ENCODE peak calls at places on chromosomes 3 and 15, in four cellular contexts. One of them, this sample, is unnamed.

GRCh38 chr15:29452881-29453731 is 183.5 kb upstream of the NSMCE3 start:
- DNase-seq in OCI-LY7: no peak
- DNase-seq in neural progenitor cell: no peak
- DNase-seq in effector memory CD4-positive, alpha-beta T cell: no peak
- DNase-seq in this sample: no peak

GRCh38 chr3:10322355-10322715 is 1.4 kb upstream of the SEC13 start:
- DNase-seq in OCI-LY7: peak; percentile 64
- DNase-seq in neural progenitor cell: peak; percentile 30
- DNase-seq in effector memory CD4-positive, alpha-beta T cell: no peak
- DNase-seq in this sample: no peak

GRCh38 chr15:40118473-40118872 is 9.8 kb upstream of the BMF start:
- DNase-seq in OCI-LY7: no peak
- DNase-seq in neural progenitor cell: no peak
- DNase-seq in effector memory CD4-positive, alpha-beta T cell: no peak
- DNase-seq in this sample: no peak

GRCh38 chr15:55289011-55289572 is 521 bp downstream of the RAB27A start:
- DNase-seq in OCI-LY7: peak; percentile 24
- DNase-seq in neural progenitor cell: peak; percentile 34
- DNase-seq in effector memory CD4-positive, alpha-beta T cell: peak; percentile 8
- DNase-seq in this sample: peak; percentile 3

GRCh38 chr3:191356586-191357439 is 26.5 kb upstream of the UTS2B start:
- DNase-seq in OCI-LY7: no peak
- DNase-seq in neural progenitor cell: no peak
- DNase-seq in effector memory CD4-positive, alpha-beta T cell: no peak
- DNase-seq in this sample: peak; percentile 63

GRCh38 chr15:48423342-48423741 is 92.1 kb downstream of the DUT start:
- DNase-seq in OCI-LY7: no peak
- DNase-seq in neural progenitor cell: no peak
- DNase-seq in effector memory CD4-positive, alpha-beta T cell: no peak
- DNase-seq in this sample: no peak

GRCh38 chr3:151227438-151228290 is 24.6 kb upstream of the GPR171 start:
- DNase-seq in OCI-LY7: peak; percentile 77
- DNase-seq in neural progenitor cell: peak; percentile 81
- DNase-seq in effector memory CD4-positive, alpha-beta T cell: peak; percentile 43
- DNase-seq in this sample: peak; percentile 56

GRCh38 chr3:69092030-69092513 is 7.3 kb downstream of the ARL6IP5 start:
- DNase-seq in OCI-LY7: peak; percentile 56
- DNase-seq in neural progenitor cell: peak; percentile 46
- DNase-seq in effector memory CD4-positive, alpha-beta T cell: no peak
- DNase-seq in this sample: no peak

GRCh38 chr3:107704477-107704876 is 181.7 kb downstream of the BBX start:
- DNase-seq in OCI-LY7: no peak
- DNase-seq in neural progenitor cell: no peak
- DNase-seq in effector memory CD4-positive, alpha-beta T cell: no peak
- DNase-seq in this sample: no peak

GRCh38 chr3:194615221-194615620 is 18.0 kb downstream of the TMEM44 start:
- DNase-seq in OCI-LY7: no peak
- DNase-seq in neural progenitor cell: no peak
- DNase-seq in effector memory CD4-positive, alpha-beta T cell: no peak
- DNase-seq in this sample: no peak

GRCh38 chr3:63687569-63688233 is 35.2 kb downstream of the SNTN start:
- DNase-seq in OCI-LY7: no peak
- DNase-seq in neural progenitor cell: peak; percentile 94
- DNase-seq in effector memory CD4-positive, alpha-beta T cell: no peak
- DNase-seq in this sample: no peak

GRCh38 chr15:37035349-37035748 is 65.0 kb downstream of the MEIS2 start:
- DNase-seq in OCI-LY7: no peak
- DNase-seq in neural progenitor cell: no peak
- DNase-seq in effector memory CD4-positive, alpha-beta T cell: no peak
- DNase-seq in this sample: no peak

GRCh38 chr15:59247364-59247763 is 40.7 kb downstream of the LDHAL6B start:
- DNase-seq in OCI-LY7: peak; percentile 88
- DNase-seq in neural progenitor cell: peak; percentile 84
- DNase-seq in effector memory CD4-positive, alpha-beta T cell: no peak
- DNase-seq in this sample: peak; percentile 67

GRCh38 chr15:48413304-48413703 is 82.1 kb downstream of the DUT start:
- DNase-seq in OCI-LY7: no peak
- DNase-seq in neural progenitor cell: no peak
- DNase-seq in effector memory CD4-positive, alpha-beta T cell: no peak
- DNase-seq in this sample: no peak

GRCh38 chr3:101509811-101510210 is 3.2 kb downstream of the SENP7 start:
- DNase-seq in OCI-LY7: no peak
- DNase-seq in neural progenitor cell: no peak
- DNase-seq in effector memory CD4-positive, alpha-beta T cell: no peak
- DNase-seq in this sample: no peak

GRCh38 chr3:31361391-31362273 is 171.1 kb upstream of the STT3B start:
- DNase-seq in OCI-LY7: no peak
- DNase-seq in neural progenitor cell: peak; percentile 52
- DNase-seq in effector memory CD4-positive, alpha-beta T cell: no peak
- DNase-seq in this sample: no peak

GRCh38 chr3:105253225-105253624 is 113.5 kb upstream of the ALCAM start:
- DNase-seq in OCI-LY7: no peak
- DNase-seq in neural progenitor cell: peak; percentile 38
- DNase-seq in effector memory CD4-positive, alpha-beta T cell: no peak
- DNase-seq in this sample: no peak

GRCh38 chr3:123818921-123819429 is 65.2 kb downstream of the MYLK start:
- DNase-seq in OCI-LY7: no peak
- DNase-seq in neural progenitor cell: no peak
- DNase-seq in effector memory CD4-positive, alpha-beta T cell: no peak
- DNase-seq in this sample: no peak

GRCh38 chr3:52743152-52743551 is 27.6 kb downstream of the NEK4 start:
- DNase-seq in OCI-LY7: no peak
- DNase-seq in neural progenitor cell: no peak
- DNase-seq in effector memory CD4-positive, alpha-beta T cell: no peak
- DNase-seq in this sample: no peak

GRCh38 chr3:196707566-196707965 is 4.5 kb downstream of the CEP19 start:
- DNase-seq in OCI-LY7: no peak
- DNase-seq in neural progenitor cell: no peak
- DNase-seq in effector memory CD4-positive, alpha-beta T cell: no peak
- DNase-seq in this sample: peak; percentile 34

GRCh38 chr3:191372122-191372521 is 41.8 kb upstream of the UTS2B start:
- DNase-seq in OCI-LY7: peak; percentile 17
- DNase-seq in neural progenitor cell: no peak
- DNase-seq in effector memory CD4-positive, alpha-beta T cell: no peak
- DNase-seq in this sample: no peak

GRCh38 chr3:8873740-8874139 is 89.5 kb downstream of the RAD18 start:
- DNase-seq in OCI-LY7: no peak
- DNase-seq in neural progenitor cell: no peak
- DNase-seq in effector memory CD4-positive, alpha-beta T cell: no peak
- DNase-seq in this sample: no peak

DNA sequence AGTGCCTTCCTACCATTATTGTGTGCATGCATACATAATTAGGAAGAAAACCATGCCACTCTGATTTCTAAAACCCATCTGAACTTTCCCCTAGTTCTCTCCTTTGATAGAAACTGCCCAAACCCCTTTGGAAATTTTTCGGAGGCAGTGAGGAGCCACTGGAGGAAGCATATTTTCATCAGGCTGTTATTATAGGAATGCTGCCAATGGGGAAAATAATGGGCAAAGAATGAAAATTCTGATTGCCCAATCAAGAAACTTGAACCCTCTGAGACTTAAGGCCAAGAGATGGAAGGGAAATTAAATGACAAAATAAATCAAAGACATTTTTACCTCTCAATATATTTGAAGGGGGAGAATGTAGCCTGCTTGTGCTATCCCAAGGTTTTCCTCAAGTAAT is 376.0 kb upstream of the PDZRN3 start:
- DNase-seq in OCI-LY7: no peak
- DNase-seq in neural progenitor cell: no peak
- DNase-seq in effector memory CD4-positive, alpha-beta T cell: no peak
- DNase-seq in this sample: no peak
- H3K4me3 ChIP-seq in OCI-LY7: no peak overlapping the region
- H3K4me3 ChIP-seq in neural progenitor cell: no peak overlapping the region
- H3K4me3 ChIP-seq in effector memory CD4-positive, alpha-beta T cell: no peak overlapping the region
- H3K4me3 ChIP-seq in this sample: no peak overlapping the region

GRCh38 chr15:31336943-31337295 is 10.3 kb downstream of the KLF13 start:
- DNase-seq in OCI-LY7: no peak
- DNase-seq in neural progenitor cell: no peak
- DNase-seq in effector memory CD4-positive, alpha-beta T cell: no peak
- DNase-seq in this sample: no peak

GRCh38 chr15:31337352-31338031 is 10.9 kb downstream of the KLF13 start:
- DNase-seq in OCI-LY7: no peak
- DNase-seq in neural progenitor cell: no peak
- DNase-seq in effector memory CD4-positive, alpha-beta T cell: no peak
- DNase-seq in this sample: no peak

GRCh38 chr15:31333820-31334219 is 7.2 kb downstream of the KLF13 start:
- DNase-seq in OCI-LY7: no peak
- DNase-seq in neural progenitor cell: no peak
- DNase-seq in effector memory CD4-positive, alpha-beta T cell: no peak
- DNase-seq in this sample: no peak

GRCh38 chr15:31338318-31338878 is 11.8 kb downstream of the KLF13 start:
- DNase-seq in OCI-LY7: peak; percentile 72
- DNase-seq in neural progenitor cell: no peak
- DNase-seq in effector memory CD4-positive, alpha-beta T cell: no peak
- DNase-seq in this sample: no peak

DNA sequence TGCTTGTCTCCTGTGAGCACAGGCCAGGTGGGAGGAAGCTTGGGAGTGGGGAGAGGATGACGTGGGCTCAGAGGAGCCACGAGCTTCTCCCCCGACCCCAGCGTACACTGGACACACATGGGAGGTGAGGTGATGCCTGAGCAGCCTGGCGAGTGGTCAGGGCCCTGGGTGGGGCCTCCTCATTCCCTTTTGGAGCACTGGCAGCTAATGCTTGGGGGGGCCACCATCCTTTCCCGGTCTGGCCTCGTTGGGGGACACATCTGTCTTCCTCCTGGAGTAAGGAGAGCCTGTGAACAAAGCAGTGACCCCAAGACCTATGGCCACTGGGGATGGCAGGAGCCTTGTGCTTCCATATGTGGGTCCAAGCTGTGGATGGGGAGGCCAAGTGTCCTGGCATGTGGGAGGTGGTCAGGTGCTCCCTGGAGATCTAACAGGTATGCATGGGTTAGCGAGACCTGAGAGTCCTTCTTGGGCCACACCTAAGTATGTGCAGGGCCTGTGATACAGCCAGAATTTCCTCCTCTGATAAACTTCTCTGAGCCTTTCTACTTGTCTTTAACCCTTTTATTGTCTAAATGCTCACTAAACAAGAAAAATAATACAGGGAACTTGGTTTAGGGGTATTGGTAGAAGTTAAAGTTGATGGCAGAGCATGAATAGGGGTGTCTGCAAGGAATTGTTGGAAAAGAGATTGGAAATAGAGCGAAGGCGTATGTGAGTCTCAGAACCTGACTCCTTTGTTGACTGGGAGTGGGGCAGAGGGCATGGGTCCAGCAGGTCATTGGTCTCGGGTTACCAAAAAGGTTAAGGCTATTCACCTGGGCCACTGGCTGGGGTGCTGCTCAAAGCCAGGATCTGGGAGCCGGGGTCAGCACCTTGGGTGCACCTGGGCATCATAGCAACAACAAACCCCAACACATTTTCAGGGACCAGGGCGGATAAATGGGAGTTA is 9.6 kb downstream of the KLF13 start:
- DNase-seq in OCI-LY7: no peak
- DNase-seq in neural progenitor cell: no peak
- DNase-seq in effector memory CD4-positive, alpha-beta T cell: no peak
- DNase-seq in this sample: no peak
- H3K4me1 ChIP-seq in OCI-LY7: peaks cover 100% of the 10 kb centered on the region
- H3K4me1 ChIP-seq in neural progenitor cell: no peaks in the 10 kb centered on the region
- H3K4me1 ChIP-seq in effector memory CD4-positive, alpha-beta T cell: peaks cover 92% of the 10 kb centered on the region
- H3K4me1 ChIP-seq in this sample: no peaks in the 10 kb centered on the region

GRCh38 chr3:186582541-186582940 is 12.0 kb downstream of the DNAJB11 start:
- DNase-seq in OCI-LY7: no peak
- DNase-seq in neural progenitor cell: no peak
- DNase-seq in effector memory CD4-positive, alpha-beta T cell: no peak
- DNase-seq in this sample: no peak
- H3K36me3 ChIP-seq in OCI-LY7: peaks cover 90% of the 10 kb centered on the region
- H3K36me3 ChIP-seq in neural progenitor cell: peaks cover 12% of the 10 kb centered on the region
- H3K36me3 ChIP-seq in effector memory CD4-positive, alpha-beta T cell: peaks cover 68% of the 10 kb centered on the region
- H3K36me3 ChIP-seq in this sample: peaks cover 54% of the 10 kb centered on the region

GRCh38 chr15:64912926-64913325 is 1.2 kb downstream of the ANKDD1A start:
- DNase-seq in OCI-LY7: no peak
- DNase-seq in neural progenitor cell: no peak
- DNase-seq in effector memory CD4-positive, alpha-beta T cell: no peak
- DNase-seq in this sample: no peak
- H3K4me3 ChIP-seq in OCI-LY7: no peak overlapping the region
- H3K4me3 ChIP-seq in neural progenitor cell: no peak overlapping the region
- H3K4me3 ChIP-seq in effector memory CD4-positive, alpha-beta T cell: no peak overlapping the region
- H3K4me3 ChIP-seq in this sample: no peak overlapping the region

GRCh38 chr3:127568604-127569003 is 21.9 kb downstream of the TPRA1 start:
- DNase-seq in OCI-LY7: no peak
- DNase-seq in neural progenitor cell: no peak
- DNase-seq in effector memory CD4-positive, alpha-beta T cell: no peak
- DNase-seq in this sample: no peak
- H3K4me1 ChIP-seq in OCI-LY7: no peaks in the 10 kb centered on the region
- H3K4me1 ChIP-seq in neural progenitor cell: peaks cover 27% of the 10 kb centered on the region
- H3K4me1 ChIP-seq in effector memory CD4-positive, alpha-beta T cell: no peaks in the 10 kb centered on the region
- H3K4me1 ChIP-seq in this sample: no peaks in the 10 kb centered on the region

DNA sequence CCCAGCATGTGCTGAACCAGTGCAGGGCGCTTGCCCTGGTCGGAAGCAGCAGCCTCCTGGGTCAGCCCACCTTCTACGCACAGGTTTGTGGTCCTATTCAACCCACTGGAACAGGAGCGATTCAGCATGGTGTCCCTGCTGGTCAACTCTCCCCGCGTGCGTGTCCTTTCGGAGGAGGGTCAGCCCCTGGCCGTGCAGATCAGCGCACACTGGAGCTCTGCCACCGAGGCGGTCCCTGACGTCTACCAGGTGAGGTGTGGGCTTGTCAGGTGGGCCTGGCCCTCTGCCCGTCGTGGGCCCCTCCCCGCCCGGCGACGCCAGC is 8.2 kb downstream of the MAN2A2 start:
- DNase-seq in OCI-LY7: no peak
- DNase-seq in neural progenitor cell: no peak
- DNase-seq in effector memory CD4-positive, alpha-beta T cell: no peak
- DNase-seq in this sample: no peak
- H3K36me3 ChIP-seq in OCI-LY7: no peaks in the 10 kb centered on the region
- H3K36me3 ChIP-seq in neural progenitor cell: no peaks in the 10 kb centered on the region
- H3K36me3 ChIP-seq in effector memory CD4-positive, alpha-beta T cell: peaks cover 86% of the 10 kb centered on the region
- H3K36me3 ChIP-seq in this sample: peaks cover 72% of the 10 kb centered on the region